ENCODE peak calls at places on chromosomes 2 and 18, in five cellular contexts. One of them, this sample, is unnamed. For H3K9me3, the result is how much of the 10 kb centered on the place peaks cover.

GRCh38 chr2:85245891-85246290 is 81.9 kb downstream of the TGOLN2 start:
- DNase-seq in tibial artery: no peak
- DNase-seq in endodermal cell: no peak
- DNase-seq in mammary epithelial cell: no peak
- DNase-seq in cardiac muscle cell: no peak
- DNase-seq in this sample: no peak

GRCh38 chr2:8605350-8606065 is 76.3 kb upstream of the ID2 start:
- DNase-seq in mammary epithelial cell: no peak
- DNase-seq in tibial artery: no peak
- DNase-seq in cardiac muscle cell: no peak
- DNase-seq in endodermal cell: peak
- DNase-seq in this sample: no peak

GRCh38 chr2:43276517-43276931 is 50.1 kb upstream of the ZFP36L2 start:
- DNase-seq in endodermal cell: no peak
- DNase-seq in cardiac muscle cell: no peak
- DNase-seq in mammary epithelial cell: no peak
- DNase-seq in tibial artery: no peak
- DNase-seq in this sample: no peak

GRCh38 chr2:236754234-236754924 is 184.8 kb downstream of the ACKR3 start:
- DNase-seq in tibial artery: no peak
- DNase-seq in endodermal cell: no peak
- DNase-seq in mammary epithelial cell: no peak
- DNase-seq in cardiac muscle cell: no peak
- DNase-seq in this sample: no peak

GRCh38 chr2:12704378-12704777 is 12.4 kb upstream of the TRIB2 start:
- DNase-seq in tibial artery: no peak
- DNase-seq in mammary epithelial cell: no peak
- DNase-seq in cardiac muscle cell: no peak
- DNase-seq in endodermal cell: no peak
- DNase-seq in this sample: no peak

GRCh38 chr2:205435970-205436369 is 246.3 kb upstream of the NRP2 start:
- DNase-seq in mammary epithelial cell: peak
- DNase-seq in endodermal cell: no peak
- DNase-seq in cardiac muscle cell: no peak
- DNase-seq in tibial artery: no peak
- DNase-seq in this sample: no peak

GRCh38 chr2:172109670-172110421 is 7.1 kb upstream of the DLX2 start:
- DNase-seq in mammary epithelial cell: no peak
- DNase-seq in endodermal cell: peak
- DNase-seq in tibial artery: no peak
- DNase-seq in cardiac muscle cell: no peak
- DNase-seq in this sample: no peak

GRCh38 chr2:197708331-197708730 is 3.2 kb downstream of the MARS2 start:
- DNase-seq in endodermal cell: no peak
- DNase-seq in mammary epithelial cell: peak
- DNase-seq in tibial artery: no peak
- DNase-seq in cardiac muscle cell: no peak
- DNase-seq in this sample: no peak

GRCh38 chr2:177296047-177296446 is 31.5 kb upstream of the NFE2L2 start:
- DNase-seq in tibial artery: no peak
- DNase-seq in mammary epithelial cell: peak
- DNase-seq in cardiac muscle cell: no peak
- DNase-seq in endodermal cell: no peak
- DNase-seq in this sample: no peak

GRCh38 chr18:43060020-43060419 is 55.5 kb downstream of the RIT2 start:
- DNase-seq in tibial artery: no peak
- DNase-seq in endodermal cell: no peak
- DNase-seq in mammary epithelial cell: no peak
- DNase-seq in cardiac muscle cell: no peak
- DNase-seq in this sample: no peak

GRCh38 chr18:9335255-9336045 is 877 bp downstream of the TWSG1 start:
- DNase-seq in tibial artery: no peak
- DNase-seq in cardiac muscle cell: no peak
- DNase-seq in endodermal cell: no peak
- DNase-seq in mammary epithelial cell: no peak
- DNase-seq in this sample: no peak
- H3K27ac ChIP-seq in tibial artery: peak
- H3K27ac ChIP-seq in cardiac muscle cell: peak
- H3K27ac ChIP-seq in endodermal cell: no peak
- H3K27ac ChIP-seq in mammary epithelial cell: peak
- H3K27ac ChIP-seq in this sample: peak

DNA sequence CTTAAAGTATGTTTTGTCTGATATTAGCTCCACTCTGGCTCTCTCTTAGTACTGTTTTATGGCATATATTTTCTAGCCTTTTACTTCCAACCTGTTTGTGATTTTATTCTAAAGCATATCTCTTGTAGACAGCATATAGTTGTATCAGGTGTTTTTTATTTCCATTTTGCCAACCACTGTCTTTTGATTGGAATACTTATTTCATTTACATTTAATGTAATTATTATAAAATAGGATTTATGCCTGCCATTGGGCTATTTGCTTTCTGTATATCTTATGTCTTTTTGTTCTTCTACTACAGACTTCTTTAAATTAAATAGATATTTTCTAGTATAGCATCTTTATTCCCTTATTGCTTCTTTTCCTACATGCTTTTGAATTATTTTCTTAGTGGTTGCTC is 67.3 kb downstream of the LRRC30 start:
- DNase-seq in tibial artery: no peak
- DNase-seq in cardiac muscle cell: no peak
- DNase-seq in mammary epithelial cell: no peak
- DNase-seq in endodermal cell: no peak
- DNase-seq in this sample: no peak
- H3K9me3 ChIP-seq in tibial artery: under half
- H3K9me3 ChIP-seq in cardiac muscle cell: under half
- H3K9me3 ChIP-seq in mammary epithelial cell: under half
- H3K9me3 ChIP-seq in endodermal cell: under half
- H3K9me3 ChIP-seq in this sample: under half

GRCh38 chr2:18454692-18455255 is 105.7 kb downstream of the RDH14 start:
- DNase-seq in mammary epithelial cell: no peak
- DNase-seq in cardiac muscle cell: no peak
- DNase-seq in endodermal cell: no peak
- DNase-seq in tibial artery: peak
- DNase-seq in this sample: no peak
- H3K27ac ChIP-seq in mammary epithelial cell: no peak
- H3K27ac ChIP-seq in cardiac muscle cell: no peak
- H3K27ac ChIP-seq in endodermal cell: no peak
- H3K27ac ChIP-seq in tibial artery: peak
- H3K27ac ChIP-seq in this sample: no peak

GRCh38 chr2:5067816-5068215 is 624.4 kb upstream of the SOX11 start:
- DNase-seq in cardiac muscle cell: no peak
- DNase-seq in tibial artery: no peak
- DNase-seq in endodermal cell: no peak
- DNase-seq in mammary epithelial cell: no peak
- DNase-seq in this sample: no peak

GRCh38 chr2:5060956-5061355 is 631.2 kb upstream of the SOX11 start:
- DNase-seq in tibial artery: no peak
- DNase-seq in cardiac muscle cell: no peak
- DNase-seq in endodermal cell: no peak
- DNase-seq in mammary epithelial cell: no peak
- DNase-seq in this sample: no peak

GRCh38 chr2:5070257-5070656 is 621.9 kb upstream of the SOX11 start:
- DNase-seq in endodermal cell: no peak
- DNase-seq in cardiac muscle cell: no peak
- DNase-seq in tibial artery: no peak
- DNase-seq in mammary epithelial cell: peak
- DNase-seq in this sample: no peak

DNA sequence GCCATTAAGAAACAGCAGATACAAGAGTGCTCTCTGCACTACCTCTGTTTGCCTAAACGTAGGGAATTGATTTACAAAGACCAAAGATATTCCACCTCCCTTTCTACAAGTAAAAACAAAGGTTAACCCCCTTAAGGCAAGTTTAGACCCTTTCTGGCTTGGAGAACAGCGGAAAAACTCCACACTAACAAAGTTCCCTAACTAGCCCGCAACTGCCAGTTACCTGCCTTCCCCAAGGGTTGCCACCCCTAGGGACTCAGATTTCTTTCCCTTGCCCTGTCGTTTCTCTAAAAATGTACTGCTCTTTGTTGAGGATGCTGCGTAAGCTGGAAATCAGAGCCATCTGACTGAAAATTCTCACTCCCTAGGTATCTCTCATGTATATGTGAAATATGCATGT is 627.5 kb upstream of the SOX11 start:
- DNase-seq in endodermal cell: no peak
- DNase-seq in mammary epithelial cell: no peak
- DNase-seq in tibial artery: no peak
- DNase-seq in cardiac muscle cell: no peak
- DNase-seq in this sample: no peak
- H3K9me3 ChIP-seq in endodermal cell: under half
- H3K9me3 ChIP-seq in mammary epithelial cell: under half
- H3K9me3 ChIP-seq in tibial artery: under half
- H3K9me3 ChIP-seq in cardiac muscle cell: under half
- H3K9me3 ChIP-seq in this sample: under half

GRCh38 chr2:26483957-26484565 is 6.1 kb upstream of the OTOF start:
- DNase-seq in endodermal cell: no peak
- DNase-seq in cardiac muscle cell: no peak
- DNase-seq in tibial artery: no peak
- DNase-seq in mammary epithelial cell: no peak
- DNase-seq in this sample: no peak
- H3K27ac ChIP-seq in endodermal cell: no peak
- H3K27ac ChIP-seq in cardiac muscle cell: no peak
- H3K27ac ChIP-seq in tibial artery: no peak
- H3K27ac ChIP-seq in mammary epithelial cell: no peak
- H3K27ac ChIP-seq in this sample: no peak

GRCh38 chr2:196137271-196137670 is 34.1 kb downstream of the STK17B start:
- DNase-seq in tibial artery: no peak
- DNase-seq in mammary epithelial cell: no peak
- DNase-seq in cardiac muscle cell: no peak
- DNase-seq in endodermal cell: no peak
- DNase-seq in this sample: no peak
- H3K9me3 ChIP-seq in tibial artery: under half
- H3K9me3 ChIP-seq in mammary epithelial cell: under half
- H3K9me3 ChIP-seq in cardiac muscle cell: under half
- H3K9me3 ChIP-seq in endodermal cell: under half
- H3K9me3 ChIP-seq in this sample: under half

DNA sequence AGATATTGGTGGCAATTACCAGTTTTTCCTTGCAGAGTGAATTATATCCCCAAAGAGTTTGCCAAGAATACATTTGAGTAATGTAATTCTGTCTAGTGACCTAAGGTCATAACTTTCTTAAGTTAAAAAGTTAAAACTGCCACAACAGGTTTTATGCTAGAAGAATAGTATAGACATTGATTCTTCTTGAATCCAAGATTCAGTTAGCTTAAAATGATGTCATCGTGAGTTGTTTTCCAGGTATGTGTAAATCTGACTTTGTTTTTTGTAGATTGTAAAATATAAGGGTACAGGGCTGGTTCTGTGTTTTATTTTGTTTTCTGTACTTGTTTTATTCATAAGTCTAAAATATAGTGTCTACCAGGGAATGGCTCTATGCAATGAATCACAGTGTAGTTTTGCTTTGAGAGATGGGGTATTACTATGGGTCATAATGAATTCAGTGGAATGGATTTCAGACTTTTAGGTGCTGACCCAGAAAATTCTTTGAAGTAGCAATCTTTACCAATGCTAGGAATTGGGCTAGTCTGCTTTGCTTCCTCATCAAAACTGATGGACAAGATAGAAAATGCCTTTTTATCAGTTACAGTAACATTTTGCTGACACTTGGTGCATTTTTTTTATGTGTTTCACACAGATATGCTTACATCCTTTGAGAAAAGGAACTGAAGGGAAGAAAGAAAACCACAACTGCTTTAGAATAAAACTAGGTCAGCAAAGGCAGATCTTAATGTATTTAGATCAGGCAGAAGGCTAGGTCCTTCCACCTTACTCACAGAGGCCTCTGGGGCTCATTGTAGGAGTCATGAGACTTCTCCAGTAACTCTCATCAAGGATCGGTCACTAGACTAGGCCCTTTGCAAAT is 20.8 kb upstream of the MGAT5 start:
- DNase-seq in cardiac muscle cell: no peak
- DNase-seq in mammary epithelial cell: peak
- DNase-seq in tibial artery: no peak
- DNase-seq in endodermal cell: no peak
- DNase-seq in this sample: peak
- H3K27ac ChIP-seq in cardiac muscle cell: no peak
- H3K27ac ChIP-seq in mammary epithelial cell: no peak
- H3K27ac ChIP-seq in tibial artery: no peak
- H3K27ac ChIP-seq in endodermal cell: no peak
- H3K27ac ChIP-seq in this sample: peak

This sample was measured in naive thymus-derived CD4-positive, alpha-beta T cell.